ENCODE peak calls at places on chromosomes 13 and 19, in ten cellular contexts. One of them, this sample, is unnamed.

GRCh38 chr13:19587635-19588300 is 26.4 kb upstream of the TPTE2 start:
- DNase-seq in T-helper 17 cell: no peak
- DNase-seq in stimulated activated naive CD4-positive, alpha-beta T cell: peak; percentile 17
- DNase-seq in GM12865: peak; percentile 81
- DNase-seq in NB4: peak; percentile 75
- DNase-seq in NCI-H146: peak; percentile 36
- DNase-seq in AG09319: no peak
- DNase-seq in putamen: no peak
- DNase-seq in HEK293T: peak; percentile 13
- DNase-seq in PC-3: peak; percentile 80
- DNase-seq in this sample: no peak

GRCh38 chr13:42895781-42896180 is 96.3 kb downstream of the EPSTI1 start:
- DNase-seq in T-helper 17 cell: no peak
- DNase-seq in stimulated activated naive CD4-positive, alpha-beta T cell: no peak
- DNase-seq in GM12865: no peak
- DNase-seq in NB4: no peak
- DNase-seq in NCI-H146: no peak
- DNase-seq in AG09319: no peak
- DNase-seq in putamen: no peak
- DNase-seq in HEK293T: no peak
- DNase-seq in PC-3: no peak
- DNase-seq in this sample: no peak

GRCh38 chr19:16626796-16627193 is 1.2 kb downstream of the MED26 start:
- DNase-seq in T-helper 17 cell: no peak
- DNase-seq in stimulated activated naive CD4-positive, alpha-beta T cell: peak; percentile 6
- DNase-seq in GM12865: no peak
- DNase-seq in NB4: no peak
- DNase-seq in NCI-H146: no peak
- DNase-seq in AG09319: no peak
- DNase-seq in putamen: no peak
- DNase-seq in HEK293T: no peak
- DNase-seq in PC-3: no peak
- DNase-seq in this sample: no peak

GRCh38 chr19:28847468-28847867 is 365.5 kb downstream of the UQCRFS1 start:
- DNase-seq in T-helper 17 cell: no peak
- DNase-seq in stimulated activated naive CD4-positive, alpha-beta T cell: no peak
- DNase-seq in GM12865: no peak
- DNase-seq in NB4: peak; percentile 41
- DNase-seq in NCI-H146: no peak
- DNase-seq in AG09319: no peak
- DNase-seq in putamen: no peak
- DNase-seq in HEK293T: no peak
- DNase-seq in PC-3: no peak
- DNase-seq in this sample: no peak

GRCh38 chr19:33644284-33644836 is 22.6 kb downstream of the CHST8 start:
- DNase-seq in T-helper 17 cell: no peak
- DNase-seq in stimulated activated naive CD4-positive, alpha-beta T cell: no peak
- DNase-seq in GM12865: no peak
- DNase-seq in NB4: no peak
- DNase-seq in NCI-H146: no peak
- DNase-seq in AG09319: no peak
- DNase-seq in putamen: no peak
- DNase-seq in HEK293T: no peak
- DNase-seq in PC-3: no peak
- DNase-seq in this sample: no peak

GRCh38 chr13:43831088-43831487 is 44.3 kb upstream of the ENOX1 start:
- DNase-seq in T-helper 17 cell: no peak
- DNase-seq in stimulated activated naive CD4-positive, alpha-beta T cell: no peak
- DNase-seq in GM12865: no peak
- DNase-seq in NB4: no peak
- DNase-seq in NCI-H146: no peak
- DNase-seq in AG09319: no peak
- DNase-seq in putamen: no peak
- DNase-seq in HEK293T: no peak
- DNase-seq in PC-3: peak; percentile 29
- DNase-seq in this sample: no peak

GRCh38 chr19:4713384-4713951 is 10.2 kb downstream of the DPP9 start:
- DNase-seq in T-helper 17 cell: no peak
- DNase-seq in stimulated activated naive CD4-positive, alpha-beta T cell: no peak
- DNase-seq in GM12865: no peak
- DNase-seq in NB4: no peak
- DNase-seq in NCI-H146: no peak
- DNase-seq in AG09319: peak; percentile 83
- DNase-seq in putamen: no peak
- DNase-seq in HEK293T: no peak
- DNase-seq in PC-3: peak; percentile 100
- DNase-seq in this sample: no peak

GRCh38 chr19:45691516-45692186 is at the start of gene SNRPD2:
- DNase-seq in T-helper 17 cell: peak; percentile 86
- DNase-seq in stimulated activated naive CD4-positive, alpha-beta T cell: peak; percentile 97
- DNase-seq in GM12865: peak; percentile 96
- DNase-seq in NB4: peak; percentile 89
- DNase-seq in NCI-H146: peak; percentile 97
- DNase-seq in AG09319: peak; percentile 83
- DNase-seq in putamen: peak; percentile 94
- DNase-seq in HEK293T: peak; percentile 88
- DNase-seq in PC-3: peak; percentile 89
- DNase-seq in this sample: peak; percentile 87

GRCh38 chr13:113903361-113903760 is 39.5 kb upstream of the GAS6 start:
- DNase-seq in T-helper 17 cell: no peak
- DNase-seq in stimulated activated naive CD4-positive, alpha-beta T cell: no peak
- DNase-seq in GM12865: no peak
- DNase-seq in NB4: no peak
- DNase-seq in NCI-H146: no peak
- DNase-seq in AG09319: no peak
- DNase-seq in putamen: no peak
- DNase-seq in HEK293T: no peak
- DNase-seq in PC-3: no peak
- DNase-seq in this sample: no peak

GRCh38 chr19:49932731-49933131 is 3.4 kb upstream of the NUP62 start:
- DNase-seq in T-helper 17 cell: peak; percentile 19
- DNase-seq in stimulated activated naive CD4-positive, alpha-beta T cell: peak; percentile 58
- DNase-seq in GM12865: no peak
- DNase-seq in NB4: no peak
- DNase-seq in NCI-H146: no peak
- DNase-seq in AG09319: no peak
- DNase-seq in putamen: no peak
- DNase-seq in HEK293T: no peak
- DNase-seq in PC-3: no peak
- DNase-seq in this sample: no peak

GRCh38 chr13:32911506-32911905 is 104.7 kb upstream of the KL start:
- DNase-seq in T-helper 17 cell: no peak
- DNase-seq in stimulated activated naive CD4-positive, alpha-beta T cell: no peak
- DNase-seq in GM12865: peak; percentile 69
- DNase-seq in NB4: peak; percentile 66
- DNase-seq in NCI-H146: peak; percentile 76
- DNase-seq in AG09319: no peak
- DNase-seq in putamen: no peak
- DNase-seq in HEK293T: peak; percentile 37
- DNase-seq in PC-3: peak; percentile 61
- DNase-seq in this sample: no peak

GRCh38 chr13:107373551-107373950 is 805.6 kb upstream of the ARGLU1 start:
- DNase-seq in T-helper 17 cell: no peak
- DNase-seq in stimulated activated naive CD4-positive, alpha-beta T cell: no peak
- DNase-seq in GM12865: no peak
- DNase-seq in NB4: peak; percentile 15
- DNase-seq in NCI-H146: no peak
- DNase-seq in AG09319: peak; percentile 39
- DNase-seq in putamen: no peak
- DNase-seq in HEK293T: peak; percentile 4
- DNase-seq in PC-3: peak; percentile 75
- DNase-seq in this sample: peak; percentile 59

GRCh38 chr13:42420304-42420703 is 148.4 kb downstream of the AKAP11 start:
- DNase-seq in T-helper 17 cell: no peak
- DNase-seq in stimulated activated naive CD4-positive, alpha-beta T cell: no peak
- DNase-seq in GM12865: peak; percentile 65
- DNase-seq in NB4: no peak
- DNase-seq in NCI-H146: no peak
- DNase-seq in AG09319: no peak
- DNase-seq in putamen: peak; percentile 28
- DNase-seq in HEK293T: no peak
- DNase-seq in PC-3: no peak
- DNase-seq in this sample: no peak

GRCh38 chr13:64675256-64675892 is 2554.8 kb downstream of the PCDH9 start:
- DNase-seq in T-helper 17 cell: no peak
- DNase-seq in stimulated activated naive CD4-positive, alpha-beta T cell: no peak
- DNase-seq in GM12865: no peak
- DNase-seq in NB4: no peak
- DNase-seq in NCI-H146: no peak
- DNase-seq in AG09319: peak; percentile 5
- DNase-seq in putamen: no peak
- DNase-seq in HEK293T: no peak
- DNase-seq in PC-3: peak; percentile 76
- DNase-seq in this sample: no peak

GRCh38 chr19:7522923-7523667 is 671 bp downstream of the MCOLN1 start:
- DNase-seq in T-helper 17 cell: no peak
- DNase-seq in stimulated activated naive CD4-positive, alpha-beta T cell: no peak
- DNase-seq in GM12865: no peak
- DNase-seq in NB4: no peak
- DNase-seq in NCI-H146: no peak
- DNase-seq in AG09319: no peak
- DNase-seq in putamen: no peak
- DNase-seq in HEK293T: no peak
- DNase-seq in PC-3: peak; percentile 38
- DNase-seq in this sample: no peak

GRCh38 chr19:35045667-35046300 is 4.3 kb downstream of the HPN start:
- DNase-seq in T-helper 17 cell: no peak
- DNase-seq in stimulated activated naive CD4-positive, alpha-beta T cell: peak; percentile 29
- DNase-seq in GM12865: peak; percentile 67
- DNase-seq in NB4: peak; percentile 62
- DNase-seq in NCI-H146: peak; percentile 17
- DNase-seq in AG09319: no peak
- DNase-seq in putamen: peak; percentile 42
- DNase-seq in HEK293T: peak; percentile 40
- DNase-seq in PC-3: peak; percentile 24
- DNase-seq in this sample: no peak

GRCh38 chr19:34375598-34375997 is 10.6 kb downstream of the GPI start:
- DNase-seq in T-helper 17 cell: no peak
- DNase-seq in stimulated activated naive CD4-positive, alpha-beta T cell: no peak
- DNase-seq in GM12865: no peak
- DNase-seq in NB4: no peak
- DNase-seq in NCI-H146: no peak
- DNase-seq in AG09319: no peak
- DNase-seq in putamen: no peak
- DNase-seq in HEK293T: no peak
- DNase-seq in PC-3: no peak
- DNase-seq in this sample: no peak

GRCh38 chr13:102978168-102978567 is 88.0 kb downstream of the SLC10A2 start:
- DNase-seq in T-helper 17 cell: no peak
- DNase-seq in stimulated activated naive CD4-positive, alpha-beta T cell: no peak
- DNase-seq in GM12865: peak; percentile 38
- DNase-seq in NB4: no peak
- DNase-seq in NCI-H146: no peak
- DNase-seq in AG09319: no peak
- DNase-seq in putamen: no peak
- DNase-seq in HEK293T: no peak
- DNase-seq in PC-3: no peak
- DNase-seq in this sample: no peak

GRCh38 chr13:45328661-45329105 is 12.3 kb downstream of the TPT1 start:
- DNase-seq in T-helper 17 cell: no peak
- DNase-seq in stimulated activated naive CD4-positive, alpha-beta T cell: no peak
- DNase-seq in GM12865: no peak
- DNase-seq in NB4: no peak
- DNase-seq in NCI-H146: no peak
- DNase-seq in AG09319: no peak
- DNase-seq in putamen: no peak
- DNase-seq in HEK293T: no peak
- DNase-seq in PC-3: no peak
- DNase-seq in this sample: no peak

GRCh38 chr19:29188704-29189375 is 24.1 kb downstream of the UQCRFS1 start:
- DNase-seq in T-helper 17 cell: no peak
- DNase-seq in stimulated activated naive CD4-positive, alpha-beta T cell: no peak
- DNase-seq in GM12865: no peak
- DNase-seq in NB4: no peak
- DNase-seq in NCI-H146: no peak
- DNase-seq in AG09319: no peak
- DNase-seq in putamen: no peak
- DNase-seq in HEK293T: no peak
- DNase-seq in PC-3: no peak
- DNase-seq in this sample: no peak

This sample was measured in brain pericyte.